ENCODE peak calls at places on chromosome 19, in five cellular contexts. P is T-helper 17 cell; Q is CD8-positive, alpha-beta T cell; B is lower leg skin; R is stimulated activated CD4-positive, alpha-beta T cell treated with anti-CD3 and anti-CD28 coated beads, Interleukin-1b, Interleukin-23, amount 100 ng/mL, for 24 hours. D is an unnamed sample.

GRCh38 chr19:42601811-42602443 is 7.2 kb upstream of the CEACAM8 start:
- DNase-seq in Q (no peak), B (no peak), P (no peak), R (no peak), D (no peak)

GRCh38 chr19:8259142-8259921 is 48.8 kb downstream of the CD320 start:
- DNase-seq in B (no peak), R (no peak), P (no peak), Q (no peak), D (no peak)

GRCh38 chr19:33298146-33298911 is 4.0 kb downstream of the CEBPA start:
- DNase-seq in R (no peak), Q (no peak), P (no peak), B (no peak), D (no peak)

GRCh38 chr19:13103961-13104847 is 1.5 kb upstream of the LYL1 start:
- DNase-seq in Q (peak), B (no peak), R (no peak), P (peak), D (peak)

GRCh38 chr19:39407644-39408391 is 1.2 kb downstream of the ZFP36 start:
- DNase-seq in Q (peak), P (peak), R (no peak), B (peak), D (no peak)

GRCh38 chr19:51654783-51655182 is 8.2 kb upstream of the SIGLEC14 start:
- DNase-seq in Q (no peak), R (no peak), B (no peak), P (no peak), D (no peak)

GRCh38 chr19:39171479-39172465 is 25.0 kb upstream of the NCCRP1 start:
- DNase-seq in B (no peak), P (no peak), R (no peak), Q (no peak), D (no peak)

GRCh38 chr19:993361-993830 is 6.8 kb upstream of the GRIN3B start:
- DNase-seq in Q (no peak), R (no peak), P (no peak), B (no peak), D (no peak)

GRCh38 chr19:33241530-33242101 is 16.0 kb upstream of the SLC7A10 start:
- DNase-seq in P (no peak), R (no peak), Q (no peak), B (no peak), D (no peak)

GRCh38 chr19:50772408-50773311 is 2.4 kb downstream of the GPR32 start:
- DNase-seq in B (no peak), P (no peak), R (no peak), Q (no peak), D (no peak)

GRCh38 chr19:43561144-43561970 is 14.0 kb downstream of the XRCC1 start:
- DNase-seq in B (no peak), R (no peak), P (no peak), Q (no peak), D (no peak)

GRCh38 chr19:6677924-6678689 is 8.1 kb upstream of the TNFSF14 start:
- DNase-seq in R (peak), B (no peak), Q (no peak), P (peak), D (no peak)